ENCODE peak calls at places on chromosome 21, in ten cellular contexts. P, T, M, B, N, A, I, D, Y and S are unnamed samples.

GRCh38 chr21:37452222-37452621 is 85.6 kb downstream of the DYRK1A start:
- DNase-seq in P (no peak), B (no peak), Y (peak; percentile 94), A (no peak), I (no peak), M (no peak), N (no peak), T (no peak), D (no peak), S (no peak)

GRCh38 chr21:41217656-41218380 is 49.9 kb downstream of the BACE2 start:
- DNase-seq in T (no peak), A (no peak), M (no peak), I (no peak), D (no peak), P (no peak), N (no peak), B (no peak), Y (peak; percentile 74), S (no peak)

GRCh38 chr21:29481641-29482040 is 182.9 kb downstream of the BACH1 start:
- DNase-seq in M (no peak), A (no peak), Y (peak; percentile 73), N (no peak), B (no peak), T (no peak), D (no peak), P (no peak), I (no peak), S (no peak)

GRCh38 chr21:41953249-41953830 is 478 bp downstream of the C2CD2 start:
- DNase-seq in Y (no peak), B (no peak), A (no peak), T (no peak), D (no peak), M (no peak), I (peak; percentile 65), N (no peak), P (no peak), S (no peak)

GRCh38 chr21:19810779-19811178 is 1187.4 kb upstream of the NCAM2 start:
- DNase-seq in T (no peak), N (no peak), M (no peak), Y (no peak), A (no peak), I (no peak), B (no peak), P (no peak), D (no peak), S (no peak)

GRCh38 chr21:17387030-17387617 is 125.7 kb upstream of the CXADR start:
- DNase-seq in Y (peak; percentile 59), M (peak; percentile 63), T (peak; percentile 71), A (no peak), P (no peak), D (peak; percentile 75), B (no peak), I (peak; percentile 21), N (peak; percentile 22), S (peak; percentile 75)

GRCh38 chr21:21688877-21689276 is 690.7 kb downstream of the NCAM2 start:
- DNase-seq in D (no peak), M (peak; percentile 43), A (no peak), I (no peak), T (no peak), P (no peak), B (no peak), Y (peak; percentile 37), N (no peak), S (no peak)

GRCh38 chr21:42733037-42733632 is 79.7 kb downstream of the PDE9A start:
- DNase-seq in Y (no peak), P (peak; percentile 23), A (no peak), I (no peak), N (no peak), T (no peak), B (no peak), M (no peak), D (no peak), S (peak; percentile 81)

GRCh38 chr21:17512245-17513213 is at the start of gene CXADR:
- DNase-seq in B (peak; percentile 50), N (peak; percentile 86), T (no peak), D (peak; percentile 92), A (peak; percentile 76), M (peak; percentile 73), I (peak; percentile 61), Y (no peak), P (peak; percentile 91), S (peak; percentile 89)

GRCh38 chr21:27476696-27477095 is 509.8 kb upstream of the ADAMTS5 start:
- DNase-seq in A (no peak), I (no peak), T (no peak), M (no peak), Y (peak; percentile 62), P (no peak), B (no peak), D (no peak), N (no peak), S (no peak)

GRCh38 chr21:37758997-37759396 is 157.3 kb downstream of the KCNJ6 start:
- DNase-seq in T (no peak), I (no peak), D (peak; percentile 28), N (no peak), M (peak; percentile 47), B (no peak), Y (peak; percentile 62), P (no peak), A (no peak), S (peak; percentile 3)

GRCh38 chr21:38765056-38765455 is 40.7 kb upstream of the ETS2 start:
- DNase-seq in A (no peak), N (no peak), T (no peak), P (peak; percentile 54), M (no peak), Y (no peak), B (no peak), D (no peak), I (no peak), S (no peak)

GRCh38 chr21:38768385-38769071 is 37.2 kb upstream of the ETS2 start:
- DNase-seq in D (no peak), I (no peak), P (peak; percentile 74), B (peak; percentile 22), A (no peak), T (no peak), N (no peak), Y (peak; percentile 100), M (no peak), S (no peak)

GRCh38 chr21:38769253-38769780 is 36.4 kb upstream of the ETS2 start:
- DNase-seq in P (peak; percentile 76), N (no peak), I (no peak), M (no peak), B (no peak), T (no peak), Y (peak; percentile 94), A (no peak), D (no peak), S (no peak)

GRCh38 chr21:38770660-38771059 is 35.1 kb upstream of the ETS2 start:
- DNase-seq in M (no peak), P (peak; percentile 20), A (no peak), T (no peak), I (no peak), N (no peak), D (no peak), Y (no peak), B (no peak), S (no peak)

GRCh38 chr21:38766987-38767722 is 38.6 kb upstream of the ETS2 start:
- DNase-seq in T (no peak), N (peak; percentile 55), D (peak; percentile 26), A (no peak), M (no peak), Y (no peak), B (peak; percentile 45), I (no peak), P (no peak), S (peak; percentile 20)
- TF ChIP-seq POLR2A in T (no peak), N (no peak), D (no peak), A (no peak), M (no peak), Y (no peak), B (no peak), I (no peak), P (no peak), S (no peak)

GRCh38 chr21:44878053-44878982 is 4.8 kb upstream of the PTTG1IP start:
- DNase-seq in A (no peak), T (no peak), D (no peak), N (no peak), Y (peak; percentile 37), M (no peak), B (no peak), I (no peak), P (no peak), S (peak; percentile 97)
- TF ChIP-seq POLR2A in A (no peak), T (no peak), D (no peak), N (no peak), Y (no peak), M (no peak), B (no peak), I (no peak), P (no peak), S (no peak)

DNA sequence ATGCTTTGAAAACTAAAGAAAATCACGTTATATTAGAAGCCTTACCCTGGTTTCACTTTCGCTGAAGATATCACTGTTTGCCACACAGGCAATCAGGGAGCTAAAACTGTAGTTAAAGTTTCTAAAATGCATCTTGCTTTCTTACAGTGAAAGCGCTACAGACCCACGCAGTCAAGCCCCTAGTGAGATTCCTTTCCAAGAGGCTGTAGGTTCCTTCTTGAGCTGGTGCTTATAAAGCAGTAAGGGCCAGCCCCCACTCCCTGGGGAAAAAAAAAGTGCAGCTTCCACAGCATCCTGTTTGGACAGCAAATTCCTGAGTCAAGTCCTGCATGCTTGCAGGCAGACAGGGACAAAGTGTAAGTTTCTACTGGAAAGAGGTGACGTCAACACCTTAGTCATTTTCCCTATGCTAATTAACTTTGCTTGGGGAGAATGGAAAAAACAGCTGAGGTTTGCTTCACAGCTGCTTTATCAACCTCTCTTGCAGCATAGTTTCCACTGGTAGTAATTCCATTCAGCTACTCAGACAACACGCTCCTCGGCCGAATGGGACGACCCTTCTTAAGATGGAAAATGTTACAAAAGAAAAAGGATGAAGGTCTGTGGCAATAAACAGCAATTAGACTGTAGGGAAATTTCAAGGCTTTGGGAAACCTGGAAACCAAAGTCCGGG is 14.7 kb upstream of the KCNE1 start:
- DNase-seq in A (no peak), M (peak; percentile 82), B (no peak), I (peak; percentile 49), T (peak; percentile 76), Y (peak; percentile 100), N (no peak), D (peak; percentile 69), P (no peak), S (peak; percentile 96)
- TF ChIP-seq POLR2A in A (peak; percentile 59), M (peak; percentile 83), B (peak; percentile 52), I (no peak), T (no peak), Y (peak; percentile 99), N (no peak), D (peak; percentile 49), P (no peak), S (peak; percentile 97)

DNA sequence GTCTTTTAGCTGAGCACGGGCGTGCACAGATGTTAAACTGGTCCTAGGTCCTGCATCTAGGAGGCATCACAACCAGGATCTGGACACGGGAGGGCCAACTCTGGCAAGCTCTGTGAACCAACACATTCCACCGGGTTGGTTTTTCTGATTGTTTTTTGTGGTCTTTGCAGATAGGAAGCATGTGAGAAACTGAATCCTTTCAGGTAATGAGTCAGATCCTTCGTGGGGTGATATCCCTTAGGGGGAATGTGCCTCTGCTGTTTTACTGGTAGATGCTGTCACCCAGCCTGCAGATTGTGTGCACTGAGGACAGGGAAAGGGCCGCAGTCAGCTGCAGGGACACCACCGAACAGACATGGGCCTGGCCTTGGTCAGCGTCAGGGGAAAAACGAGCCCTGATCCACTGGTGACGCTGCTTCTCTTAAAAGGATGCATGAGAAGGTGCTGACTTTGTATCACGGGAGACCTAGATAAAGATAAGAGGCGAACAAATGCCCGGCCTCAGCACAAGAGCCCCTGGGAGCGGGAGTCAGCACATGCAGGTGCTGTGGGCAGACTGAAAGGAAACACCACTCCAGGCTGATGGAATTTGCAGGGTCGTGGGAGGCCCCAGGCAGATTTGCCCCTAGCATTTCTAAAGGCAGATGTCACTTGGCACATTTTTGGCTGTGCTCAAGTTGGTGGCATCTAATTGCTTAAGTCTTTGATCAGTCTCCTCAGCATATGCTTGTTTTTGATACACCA is 51.1 kb downstream of the DOP1B start:
- DNase-seq in B (no peak), D (no peak), I (no peak), M (no peak), T (no peak), A (no peak), P (no peak), Y (peak; percentile 81), N (no peak), S (no peak)
- TF ChIP-seq POLR2A in B (no peak), D (no peak), I (no peak), M (no peak), T (no peak), A (no peak), P (no peak), Y (no peak), N (no peak), S (no peak)